ENCODE peak calls at places on chromosomes 13 and 19, in five cellular contexts. Y is esophagus squamous epithelium, Q is lower leg skin, R is A549, L is adrenal gland. C is an unnamed sample.

GRCh38 chr13:40230833-40231266 is 435.6 kb downstream of the FOXO1 start:
- DNase-seq in Y (no peak), Q (no peak), R (no peak), L (no peak), C (no peak)

GRCh38 chr13:23980160-23980551 is 82.9 kb upstream of the C1QTNF9B start:
- DNase-seq in Y (peak; percentile 8), Q (peak; percentile 95), R (peak; percentile 17), L (peak; percentile 80), C (peak; percentile 35)

GRCh38 chr13:68970532-68970931 is 1137.1 kb upstream of the ATXN8OS start:
- DNase-seq in Y (no peak), Q (no peak), R (no peak), L (no peak), C (no peak)

GRCh38 chr13:59891053-59891452 is 272.7 kb downstream of the DIAPH3 start:
- DNase-seq in Y (no peak), Q (no peak), R (no peak), L (no peak), C (no peak)

GRCh38 chr13:48072304-48072703 is 22.6 kb downstream of the MED4 start:
- DNase-seq in Y (no peak), Q (no peak), R (no peak), L (no peak), C (no peak)

GRCh38 chr13:103063376-103063775 is 2.8 kb downstream of the SLC10A2 start:
- DNase-seq in Y (no peak), Q (no peak), R (no peak), L (no peak), C (no peak)

GRCh38 chr13:94999871-95000270 is 287.5 kb upstream of the SOX21 start:
- DNase-seq in Y (no peak), Q (no peak), R (no peak), L (no peak), C (no peak)

GRCh38 chr13:49935171-49936084 is 712 bp downstream of the SPRYD7 start:
- DNase-seq in Y (peak; percentile 35), Q (no peak), R (peak; percentile 82), L (no peak), C (peak; percentile 31)

GRCh38 chr13:42720116-42720857 is 61.1 kb upstream of the FAM216B start:
- DNase-seq in Y (no peak), Q (no peak), R (peak; percentile 81), L (peak; percentile 25), C (peak; percentile 2)

GRCh38 chr13:26881154-26881553 is 120.6 kb upstream of the GPR12 start:
- DNase-seq in Y (no peak), Q (no peak), R (no peak), L (peak; percentile 45), C (peak; percentile 5)

GRCh38 chr13:113162783-113163685 is 4.6 kb downstream of the PROZ start:
- DNase-seq in Y (no peak), Q (no peak), R (no peak), L (no peak), C (no peak)

GRCh38 chr19:48685583-48685982 is 10.2 kb upstream of the FUT2 start:
- DNase-seq in Y (no peak), Q (no peak), R (no peak), L (no peak), C (no peak)

GRCh38 chr13:73168226-73168992 is 109.6 kb downstream of the KLF5 start:
- DNase-seq in Y (no peak), Q (no peak), R (no peak), L (no peak), C (no peak)

GRCh38 chr19:19554074-19555023 is 16.3 kb downstream of the CILP2 start:
- DNase-seq in Y (no peak), Q (no peak), R (no peak), L (no peak), C (no peak)

GRCh38 chr19:752652-753517 is 2.0 kb downstream of the MISP start:
- DNase-seq in Y (no peak), Q (no peak), R (peak; percentile 99), L (no peak), C (peak; percentile 97)

GRCh38 chr19:19146000-19146608 is 7.8 kb upstream of the TMEM161A start:
- DNase-seq in Y (no peak), Q (peak; percentile 97), R (peak; percentile 55), L (peak; percentile 83), C (peak; percentile 70)

GRCh38 chr19:5091576-5092215 is 122.8 kb downstream of the KDM4B start:
- DNase-seq in Y (no peak), Q (no peak), R (no peak), L (peak; percentile 39), C (no peak)

GRCh38 chr13:73722120-73722519 is 412.1 kb downstream of the KLF12 start:
- DNase-seq in Y (no peak), Q (no peak), R (peak; percentile 21), L (no peak), C (peak; percentile 16)

GRCh38 chr19:37329686-37330085 is 41.2 kb upstream of the ZNF527 start:
- DNase-seq in Y (no peak), Q (no peak), R (peak; percentile 57), L (no peak), C (no peak)

DNA sequence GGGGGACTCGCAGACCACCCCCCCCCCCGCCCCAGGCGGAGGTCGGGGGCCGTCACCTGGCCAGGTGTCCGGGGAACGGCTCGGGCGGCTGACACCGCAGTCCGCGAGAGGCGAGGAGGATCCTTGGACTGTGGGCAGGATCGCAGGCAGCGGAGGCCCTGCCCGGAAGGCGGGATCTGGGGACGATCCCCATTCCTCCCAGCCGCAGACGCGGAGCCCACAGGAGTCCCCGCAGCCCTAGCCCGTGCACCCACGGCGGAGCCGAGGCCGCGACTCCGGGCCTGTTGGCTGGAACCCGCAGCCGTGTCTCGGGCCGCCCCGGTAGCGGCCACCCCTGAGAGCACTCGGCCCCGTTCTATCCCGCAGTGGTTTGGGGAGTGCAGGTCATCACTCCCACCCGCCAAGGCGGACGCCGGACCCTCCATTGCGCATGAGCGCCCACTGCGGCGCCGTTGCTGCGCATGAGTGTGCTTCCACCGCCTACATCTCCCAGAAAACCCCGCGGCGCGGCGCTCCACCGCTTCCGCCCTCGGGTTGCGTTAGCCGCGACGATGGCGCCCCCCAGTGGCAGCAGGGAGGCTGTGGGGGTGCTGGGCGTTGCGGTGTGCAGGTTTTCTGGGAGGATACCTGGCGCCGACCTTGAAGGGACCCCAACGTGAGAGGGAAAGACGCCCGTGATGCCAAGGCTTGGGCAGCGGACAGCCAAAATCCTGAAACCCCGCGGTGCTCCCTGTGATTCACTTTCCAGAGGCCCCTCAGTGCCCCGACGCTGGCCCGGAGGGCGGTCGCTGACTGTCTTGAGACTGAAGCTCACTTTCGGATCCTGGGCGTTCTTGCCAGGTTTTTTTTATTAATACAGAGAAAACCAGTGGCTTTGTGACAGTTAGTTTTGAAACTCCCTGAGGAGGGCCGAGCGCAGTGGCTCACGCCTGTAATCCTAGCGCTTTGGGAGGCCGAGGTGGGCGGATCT is 4.4 kb upstream of the ZNF329 start:
- DNase-seq in Y (peak; percentile 61), Q (peak; percentile 99), R (peak; percentile 92), L (peak; percentile 98), C (peak; percentile 85)
- TF ChIP-seq POLR2A in Y (peak; percentile 56), Q (no peak), R (no peak), L (peak; percentile 89), C (peak; percentile 75)

DNA sequence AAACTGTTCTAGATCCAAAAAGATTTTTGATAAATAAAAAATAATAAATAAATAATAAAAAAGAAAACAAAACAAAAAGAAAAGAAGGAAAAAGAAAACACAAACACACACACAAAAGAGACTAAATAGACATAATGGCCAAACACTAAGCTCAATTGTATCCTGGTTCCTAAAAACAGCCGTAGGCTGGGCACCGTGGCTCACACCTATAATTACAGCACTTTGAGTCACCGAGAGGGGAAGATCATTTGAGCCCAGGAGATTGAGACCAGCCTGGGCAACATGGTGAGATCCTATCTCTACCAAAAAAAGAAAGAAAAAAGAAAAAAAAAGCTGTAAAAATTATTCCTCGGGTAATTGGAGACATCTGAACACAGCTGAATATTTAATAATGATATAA is 8.9 kb downstream of the ETHE1 start:
- DNase-seq in Y (no peak), Q (no peak), R (no peak), L (no peak), C (no peak)
- TF ChIP-seq POLR2A in Y (no peak), Q (no peak), R (no peak), L (no peak), C (no peak)

GRCh38 chr19:1855828-1856255 is 7.5 kb downstream of the KLF16 start:
- DNase-seq in Y (no peak), Q (no peak), R (no peak), L (no peak), C (no peak)

GRCh38 chr19:1854542-1855039 is 6.3 kb upstream of the REXO1 start:
- DNase-seq in Y (no peak), Q (peak; percentile 94), R (no peak), L (peak; percentile 68), C (no peak)

GRCh38 chr19:1856345-1856697 is 7.1 kb downstream of the KLF16 start:
- DNase-seq in Y (no peak), Q (no peak), R (no peak), L (no peak), C (no peak)

GRCh38 chr19:1854032-1854541 is 5.8 kb upstream of the REXO1 start:
- DNase-seq in Y (no peak), Q (no peak), R (no peak), L (peak; percentile 50), C (no peak)

DNA sequence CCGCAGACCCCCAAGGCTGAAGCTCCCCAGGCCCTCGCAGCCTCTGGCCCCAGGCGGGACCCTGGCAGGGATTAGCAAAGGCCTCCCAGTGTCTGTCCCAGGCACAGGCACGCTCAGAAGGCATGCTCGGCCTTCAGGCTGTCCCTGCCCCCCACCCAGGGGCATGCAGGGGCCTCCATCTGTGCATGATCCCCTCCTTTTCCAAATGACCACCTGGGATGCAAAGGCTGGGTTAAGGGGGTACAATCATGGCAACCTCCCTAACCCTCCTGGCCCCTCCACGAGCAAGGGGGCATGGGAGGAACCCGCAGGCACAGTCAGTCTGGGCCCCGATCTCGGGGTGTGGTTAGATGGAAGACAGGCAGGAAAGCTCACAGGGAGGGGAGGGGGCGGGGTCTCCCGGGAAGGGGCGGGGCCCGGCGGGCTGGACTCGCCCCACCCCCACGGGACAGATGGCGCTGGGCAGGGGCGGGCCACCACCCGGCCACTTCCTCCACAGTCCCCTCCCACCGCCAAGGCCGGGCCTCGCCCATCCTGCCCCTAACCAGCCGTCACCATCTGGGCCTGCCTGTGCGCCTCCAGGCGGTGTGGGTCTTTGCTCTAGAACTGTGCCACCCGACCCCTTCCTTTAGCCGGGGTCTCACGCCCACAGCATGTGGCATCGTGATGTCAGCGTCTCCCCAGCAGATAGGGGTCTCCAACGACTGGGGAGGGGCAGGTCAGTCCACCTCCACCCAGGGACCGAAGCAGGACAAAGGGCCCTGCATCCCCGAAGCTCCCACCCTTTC is 7.0 kb upstream of the REXO1 start:
- DNase-seq in Y (peak; percentile 66), Q (peak; percentile 98), R (peak; percentile 91), L (peak; percentile 92), C (peak; percentile 99)
- TF ChIP-seq POLR2A in Y (peak; percentile 85), Q (no peak), R (no peak), L (peak; percentile 77), C (no peak)

DNA sequence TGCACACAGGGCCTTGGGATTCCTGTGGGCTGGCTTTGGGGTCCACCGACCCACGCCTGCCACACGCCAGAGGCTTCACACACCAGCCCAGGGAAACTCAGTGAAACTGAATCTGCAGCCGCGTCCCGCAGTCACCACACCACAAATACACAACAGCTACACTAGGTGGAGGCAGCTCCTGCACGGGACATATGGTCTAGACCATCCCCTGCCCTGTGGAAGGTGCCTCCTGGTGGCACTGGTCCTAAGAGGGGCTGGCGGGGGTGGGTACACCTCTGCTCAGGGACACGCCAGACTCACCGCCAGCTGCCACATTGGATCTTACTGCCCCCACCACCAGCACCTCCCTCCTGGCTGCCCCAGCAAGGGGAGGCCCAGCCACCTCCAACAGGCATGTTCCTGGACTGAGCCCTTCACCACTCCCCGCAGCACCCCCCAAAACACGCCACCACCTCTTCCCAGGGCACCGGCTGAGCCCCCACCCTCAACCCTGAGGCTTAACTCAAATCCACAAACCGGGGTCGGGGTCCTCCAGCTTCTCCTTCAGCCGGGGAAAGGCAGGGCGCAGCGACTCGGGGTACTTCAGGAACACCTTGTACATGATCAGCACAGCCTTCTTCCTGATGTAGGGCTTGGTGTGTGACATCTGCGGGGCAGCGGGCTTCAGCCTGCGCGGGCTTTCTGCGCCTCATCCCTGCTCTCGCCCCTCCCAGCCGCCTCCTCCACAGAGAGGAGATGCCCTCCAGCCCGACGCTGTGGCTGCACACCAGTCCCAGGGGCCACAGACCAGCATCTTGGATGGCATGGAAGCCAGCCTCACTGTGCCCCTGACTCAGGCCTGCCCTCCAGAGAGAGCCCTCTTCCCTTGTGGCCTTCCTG is 21.2 kb downstream of the AP3D1 start:
- DNase-seq in Y (no peak), Q (no peak), R (no peak), L (peak; percentile 15), C (no peak)
- TF ChIP-seq POLR2A in Y (no peak), Q (no peak), R (no peak), L (no peak), C (no peak)

C was measured in H54.